ENCODE peak calls at places on chromosomes 6 and 20, in four cellular contexts. R is aorta, W is upper lobe of right lung, X is Peyer's patch. E is an unnamed sample.
A peak's percentile ranks its signal among the peaks of the same experiment; 100 is the strongest.

GRCh38 chr20:4170621-4171537 is 155.5 kb upstream of the RNF24 start:
- DNase-seq in W (no peak), X (no peak), R (no peak), E (no peak)

GRCh38 chr6:119002069-119002468 is 67.1 kb upstream of the MCM9 start:
- DNase-seq in W (no peak), X (no peak), R (no peak), E (no peak)

GRCh38 chr20:58023346-58023745 is 205.1 kb downstream of the ANKRD60 start:
- DNase-seq in W (no peak), R (no peak), X (no peak), E (no peak)

GRCh38 chr6:6057442-6058053 is 50.8 kb upstream of the NRN1 start:
- DNase-seq in W (no peak), R (no peak), X (no peak), E (peak; percentile 18)

GRCh38 chr20:36975085-36975829 is 23.7 kb upstream of the SAMHD1 start:
- DNase-seq in X (peak; percentile 75), R (no peak), W (no peak), E (no peak)

GRCh38 chr20:62804021-62804631 is 509 bp upstream of the OGFR start:
- DNase-seq in X (peak; percentile 73), R (no peak), W (no peak), E (no peak)

GRCh38 chr20:635609-636338 is 17.2 kb downstream of the SRXN1 start:
- DNase-seq in X (no peak), W (peak; percentile 15), R (no peak), E (no peak)

GRCh38 chr20:44460795-44461141 is 14.9 kb upstream of the TTPAL start:
- DNase-seq in X (no peak), R (no peak), W (no peak), E (no peak)

GRCh38 chr6:49563006-49563886 is 12.8 kb downstream of the C6orf141 start:
- DNase-seq in X (no peak), R (no peak), W (no peak), E (no peak)

GRCh38 chr6:8785223-8785622 is 349.9 kb upstream of the SLC35B3 start:
- DNase-seq in X (no peak), R (no peak), W (no peak), E (no peak)

GRCh38 chr6:31116661-31117385 is 2.2 kb downstream of the PSORS1C1 start:
- DNase-seq in X (no peak), W (no peak), R (peak; percentile 45), E (no peak)

GRCh38 chr6:127317275-127318128 is 25.9 kb downstream of the ECHDC1 start:
- DNase-seq in R (no peak), X (no peak), W (no peak), E (no peak)

GRCh38 chr20:57557926-57558613 is 2.8 kb upstream of the PCK1 start:
- DNase-seq in X (no peak), R (no peak), W (no peak), E (no peak)

GRCh38 chr6:142993977-142994376 is 49.0 kb upstream of the HIVEP2 start:
- DNase-seq in R (no peak), W (no peak), X (no peak), E (no peak)

GRCh38 chr20:23147964-23148720 is 62.0 kb upstream of the CD93 start:
- DNase-seq in X (peak; percentile 75), W (peak; percentile 71), R (peak; percentile 89), E (no peak)

GRCh38 chr20:25464501-25465204 is 57.2 kb downstream of the GINS1 start:
- DNase-seq in R (no peak), X (no peak), W (no peak), E (no peak)

GRCh38 chr20:24863356-24863755 is 85.7 kb upstream of the CST7 start:
- DNase-seq in W (no peak), X (no peak), R (no peak), E (no peak)

GRCh38 chr20:36066777-36067176 is 87.8 kb upstream of the EPB41L1 start:
- DNase-seq in W (no peak), X (no peak), R (no peak), E (no peak)

GRCh38 chr6:4829089-4829488 is 52.9 kb downstream of the CDYL start:
- DNase-seq in X (no peak), R (no peak), W (no peak), E (no peak)
- H3K9me3 ChIP-seq in X (peaks cover 36% of the 10 kb centered on the region), R (peaks cover 2% of the 10 kb centered on the region), W (peaks cover 33% of the 10 kb centered on the region), E (peaks cover 15% of the 10 kb centered on the region)

DNA sequence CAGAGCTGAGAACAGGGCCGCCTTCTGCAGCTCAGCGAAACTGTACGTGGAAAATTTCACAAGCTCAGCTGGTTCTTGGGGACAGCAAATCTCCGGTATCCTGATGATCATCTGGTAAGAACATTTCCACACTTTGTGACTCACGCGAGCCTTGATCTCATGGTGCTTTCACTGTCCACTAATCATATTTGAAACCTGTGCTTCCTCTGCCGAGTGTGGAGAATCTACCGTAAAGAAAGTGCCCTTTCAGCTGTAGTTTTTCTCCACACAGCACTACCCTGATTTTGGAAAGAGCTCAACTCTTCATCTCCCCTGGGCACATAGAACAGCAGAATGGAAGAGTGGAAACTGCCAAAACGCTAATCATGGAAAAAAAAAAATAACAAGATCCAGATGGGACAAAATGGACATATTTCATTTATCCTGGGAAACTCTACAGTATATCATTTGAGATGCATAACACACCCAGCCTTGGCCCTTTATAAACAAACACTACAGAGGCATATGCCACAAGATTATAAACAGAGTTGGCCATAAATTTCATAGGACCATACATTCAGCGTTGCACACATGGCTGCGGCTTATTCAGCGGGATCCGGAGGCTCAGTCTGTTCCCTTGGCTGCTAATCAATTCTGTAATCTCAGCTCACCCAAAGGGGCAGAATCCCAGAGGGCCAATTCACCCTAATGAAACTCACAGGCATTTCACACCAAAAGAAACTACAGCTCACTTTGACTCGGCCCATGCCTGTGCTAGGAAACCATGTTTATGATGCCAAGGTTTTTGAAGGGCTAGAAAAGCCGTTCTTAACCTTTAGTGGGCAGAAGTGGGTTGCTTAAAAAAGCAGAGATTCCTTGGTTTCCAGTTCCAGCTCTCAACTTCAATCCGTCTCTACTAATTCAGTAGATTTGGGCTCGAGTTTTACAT is 434.6 kb downstream of the HDGFL1 start:
- DNase-seq in W (no peak), X (no peak), R (peak; percentile 48), E (no peak)
- H3K9me3 ChIP-seq in W (no peaks in the 10 kb centered on the region), X (no peaks in the 10 kb centered on the region), R (no peaks in the 10 kb centered on the region), E (no peaks in the 10 kb centered on the region)

DNA sequence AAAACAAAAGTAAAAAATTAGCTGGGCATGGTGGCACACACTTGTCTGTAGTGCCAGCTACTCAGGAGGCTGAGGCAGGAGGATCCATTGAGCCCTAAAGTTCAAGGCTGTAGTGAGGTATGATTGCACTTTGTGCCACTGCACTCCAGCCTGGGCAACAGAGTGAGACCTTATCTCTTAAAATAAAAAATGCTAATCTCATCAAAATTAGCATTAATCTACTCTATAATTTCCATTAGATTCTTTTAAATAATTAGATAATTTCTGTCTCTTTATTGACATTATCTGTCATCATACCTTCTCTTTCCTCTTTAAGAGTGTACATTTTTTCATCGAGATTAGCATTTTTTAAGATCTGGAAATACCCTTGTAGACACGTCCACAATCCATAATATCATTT is 48.0 kb downstream of the PHACTR3 start:
- DNase-seq in X (no peak), W (no peak), R (no peak), E (no peak)
- H3K9me3 ChIP-seq in X (peaks cover 8% of the 10 kb centered on the region), W (peaks cover 5% of the 10 kb centered on the region), R (no peaks in the 10 kb centered on the region), E (peaks cover 13% of the 10 kb centered on the region)

GRCh38 chr6:36154286-36154685 is 24.0 kb downstream of the MAPK13 start:
- DNase-seq in X (no peak), W (no peak), R (no peak), E (no peak)
- H3K9me3 ChIP-seq in X (no peaks in the 10 kb centered on the region), W (no peaks in the 10 kb centered on the region), R (no peaks in the 10 kb centered on the region), E (peaks cover 15% of the 10 kb centered on the region)

DNA sequence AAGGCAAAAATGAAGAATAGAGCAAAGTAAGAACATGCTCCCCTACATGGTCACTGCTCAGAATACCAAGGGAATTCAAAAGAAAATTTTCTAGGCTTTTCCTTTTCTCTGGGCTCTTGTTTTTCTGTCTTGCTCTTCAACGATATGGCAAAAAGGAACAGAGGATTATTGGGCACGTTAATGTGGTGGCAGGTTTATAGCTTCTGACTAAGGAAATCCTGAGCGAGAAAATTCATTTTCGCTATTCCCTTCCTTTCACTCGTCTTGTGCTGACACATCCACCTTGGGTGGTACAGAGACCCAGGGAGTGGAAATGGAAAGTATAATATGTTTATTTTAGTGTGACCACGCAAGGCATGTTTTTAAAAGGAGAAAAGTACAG is 132.8 kb downstream of the TRIM27 start:
- DNase-seq in R (no peak), X (no peak), W (no peak), E (no peak)
- H3K9me3 ChIP-seq in R (peaks cover 8% of the 10 kb centered on the region), X (no peaks in the 10 kb centered on the region), W (no peaks in the 10 kb centered on the region), E (no peaks in the 10 kb centered on the region)

DNA sequence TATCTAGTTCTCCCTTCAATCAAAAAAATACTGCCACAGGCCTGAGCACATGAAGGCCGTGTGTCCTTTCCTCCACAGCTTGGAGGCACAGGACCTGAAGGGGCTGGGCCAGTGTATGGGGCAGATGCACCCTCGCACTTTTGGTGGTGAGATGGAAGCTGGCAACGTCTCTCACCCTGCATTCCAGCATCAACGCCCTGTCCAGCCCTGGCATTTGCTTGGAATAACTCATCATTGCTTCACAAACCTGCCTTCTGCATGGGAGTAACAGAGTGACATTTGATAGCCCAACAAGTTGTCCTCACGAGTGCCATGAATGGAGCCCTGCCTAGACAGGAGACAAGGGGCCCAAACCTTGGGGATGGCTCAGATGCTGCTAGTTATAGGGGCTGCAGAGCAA is 257.9 kb downstream of the SMOC2 start:
- DNase-seq in R (no peak), X (no peak), W (peak; percentile 30), E (no peak)
- H3K9me3 ChIP-seq in R (no peaks in the 10 kb centered on the region), X (no peaks in the 10 kb centered on the region), W (no peaks in the 10 kb centered on the region), E (no peaks in the 10 kb centered on the region)

GRCh38 chr6:137490506-137490905 is 3.7 kb downstream of the OLIG3 start:
- DNase-seq in X (no peak), W (no peak), R (no peak), E (no peak)

GRCh38 chr6:137487181-137487910 is 6.8 kb downstream of the OLIG3 start:
- DNase-seq in X (no peak), R (no peak), W (no peak), E (no peak)

GRCh38 chr6:137489410-137490371 is 4.5 kb downstream of the OLIG3 start:
- DNase-seq in R (no peak), X (no peak), W (no peak), E (no peak)

GRCh38 chr6:137487947-137488735 is 6.1 kb downstream of the OLIG3 start:
- DNase-seq in X (no peak), R (no peak), W (no peak), E (no peak)

GRCh38 chr6:137488736-137489409 is 5.3 kb downstream of the OLIG3 start:
- DNase-seq in X (no peak), W (peak; percentile 61), R (no peak), E (no peak)
- H3K9me3 ChIP-seq in X (no peaks in the 10 kb centered on the region), W (no peaks in the 10 kb centered on the region), R (no peaks in the 10 kb centered on the region), E (no peaks in the 10 kb centered on the region)

GRCh38 chr6:168124921-168125320 is 45.9 kb upstream of the FRMD1 start:
- DNase-seq in X (peak; percentile 33), W (no peak), R (no peak), E (no peak)
- H3K9me3 ChIP-seq in X (no peaks in the 10 kb centered on the region), W (no peaks in the 10 kb centered on the region), R (no peaks in the 10 kb centered on the region), E (peaks cover 4% of the 10 kb centered on the region)

DNA sequence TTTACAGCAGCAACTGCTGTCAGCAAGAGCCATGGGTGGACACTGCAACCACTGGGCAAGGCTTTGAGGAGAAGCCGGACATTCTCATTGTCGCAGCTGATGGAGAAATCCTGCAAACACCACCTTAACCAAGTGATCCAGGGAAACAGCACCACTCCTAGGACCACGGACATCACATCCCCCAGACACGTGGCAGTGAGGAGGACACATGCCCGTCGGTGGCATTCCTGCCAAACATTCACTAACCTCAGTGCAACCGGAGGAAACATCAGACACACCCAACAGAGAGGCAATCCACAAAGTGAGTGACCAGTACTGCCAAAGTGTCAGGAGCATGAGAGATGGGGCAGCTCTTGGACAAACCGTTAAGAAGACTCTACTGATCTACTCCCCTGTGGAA is 16.6 kb upstream of the IRF4 start:
- DNase-seq in W (no peak), X (no peak), R (no peak), E (no peak)
- H3K9me3 ChIP-seq in W (no peaks in the 10 kb centered on the region), X (peaks cover 5% of the 10 kb centered on the region), R (no peaks in the 10 kb centered on the region), E (no peaks in the 10 kb centered on the region)

E was measured in NT2/D1.